ENCODE peak calls at places on chromosomes 3 and 15, in five cellular contexts. J, D, V, Y and L are unnamed samples.

GRCh38 chr3:48215466-48215865 is 7.8 kb upstream of the CAMP start:
- DNase-seq in J (peak), D (no peak), V (peak), Y (peak), L (peak)

GRCh38 chr15:25169318-25169717 is 214.5 kb downstream of the SNRPN start:
- DNase-seq in J (peak), D (peak), V (peak), Y (no peak), L (peak)

GRCh38 chr15:70121656-70122297 is 24.1 kb upstream of the TLE3 start:
- DNase-seq in J (peak), D (no peak), V (peak), Y (peak), L (no peak)

GRCh38 chr3:14224895-14225294 is 46.3 kb downstream of the LSM3 start:
- DNase-seq in J (no peak), D (no peak), V (no peak), Y (no peak), L (no peak)

GRCh38 chr15:59392299-59392698 is 19.6 kb upstream of the MYO1E start:
- DNase-seq in J (no peak), D (peak), V (no peak), Y (no peak), L (no peak)

GRCh38 chr3:79367803-79368202 is 400.0 kb downstream of the ROBO1 start:
- DNase-seq in J (no peak), D (no peak), V (no peak), Y (no peak), L (no peak)

GRCh38 chr15:62870216-62870615 is 172.3 kb upstream of the TPM1 start:
- DNase-seq in J (no peak), D (no peak), V (no peak), Y (no peak), L (no peak)

GRCh38 chr3:150697646-150698045 is 6.1 kb downstream of the ERICH6 start:
- DNase-seq in J (no peak), D (no peak), V (no peak), Y (no peak), L (no peak)

GRCh38 chr3:104032283-104032682 is 1334.4 kb upstream of the ALCAM start:
- DNase-seq in J (no peak), D (no peak), V (no peak), Y (no peak), L (no peak)

GRCh38 chr3:31140470-31140869 is 246.0 kb upstream of the GADL1 start:
- DNase-seq in J (no peak), D (no peak), V (no peak), Y (no peak), L (no peak)

GRCh38 chr15:67133738-67134576 is 68.6 kb downstream of the SMAD3 start:
- DNase-seq in J (peak), D (no peak), V (no peak), Y (peak), L (no peak)

GRCh38 chr15:98785796-98786581 is 137.7 kb downstream of the IGF1R start:
- DNase-seq in J (no peak), D (no peak), V (peak), Y (peak), L (no peak)

GRCh38 chr3:134201201-134202130 is 49.2 kb downstream of the RYK start:
- DNase-seq in J (no peak), D (no peak), V (no peak), Y (no peak), L (no peak)

GRCh38 chr3:105764378-105765376 is 104.1 kb downstream of the CBLB start:
- DNase-seq in J (no peak), D (no peak), V (no peak), Y (no peak), L (no peak)

GRCh38 chr3:179321585-179322322 is 1.1 kb upstream of the ZNF639 start:
- DNase-seq in J (no peak), D (no peak), V (no peak), Y (peak), L (no peak)

GRCh38 chr15:52790166-52790708 is at the start of gene ONECUT1:
- DNase-seq in J (no peak), D (peak), V (peak), Y (peak), L (no peak)

GRCh38 chr3:42663581-42664442 is 10.3 kb downstream of the ZBTB47 start:
- DNase-seq in J (peak), D (peak), V (no peak), Y (no peak), L (peak)

GRCh38 chr3:67037615-67038014 is 39.5 kb downstream of the KBTBD8 start:
- DNase-seq in J (no peak), D (no peak), V (no peak), Y (no peak), L (no peak)

GRCh38 chr3:64216706-64217105 is 8.6 kb downstream of the PRICKLE2 start:
- DNase-seq in J (no peak), D (no peak), V (no peak), Y (no peak), L (no peak)

GRCh38 chr15:38398134-38398533 is 55.8 kb upstream of the FAM98B start:
- DNase-seq in J (peak), D (no peak), V (no peak), Y (peak), L (no peak)

GRCh38 chr3:184349563-184350470 is 11.6 kb downstream of the CLCN2 start:
- DNase-seq in J (no peak), D (no peak), V (no peak), Y (no peak), L (no peak)

GRCh38 chr3:102142379-102143058 is 292.3 kb upstream of the ZPLD1 start:
- DNase-seq in J (no peak), D (no peak), V (no peak), Y (no peak), L (no peak)

GRCh38 chr15:64163662-64164362 is 990 bp upstream of the PPIB start:
- DNase-seq in J (no peak), D (no peak), V (peak), Y (no peak), L (no peak)

GRCh38 chr15:68749365-68750141 is 71.1 kb downstream of the ANP32A start:
- DNase-seq in J (no peak), D (no peak), V (no peak), Y (no peak), L (no peak)

GRCh38 chr3:16207031-16207430 is 32.6 kb downstream of the GALNT15 start:
- DNase-seq in J (no peak), D (no peak), V (no peak), Y (no peak), L (no peak)

GRCh38 chr15:74173545-74174215 is at the start of gene ISLR:
- DNase-seq in J (peak), D (peak), V (no peak), Y (peak), L (peak)

GRCh38 chr3:179811321-179812095 is 158.7 kb downstream of the USP13 start:
- DNase-seq in J (no peak), D (no peak), V (peak), Y (peak), L (no peak)

GRCh38 chr3:16085884-16086608 is 88.4 kb upstream of the GALNT15 start:
- DNase-seq in J (peak), D (no peak), V (no peak), Y (no peak), L (no peak)

GRCh38 chr15:85757073-85757938 is 37.4 kb downstream of the KLHL25 start:
- DNase-seq in J (peak), D (peak), V (no peak), Y (no peak), L (no peak)
- TF ChIP-seq POLR2A in J (no peak), D (no peak), V (no peak), Y (no peak), L (no peak)

GRCh38 chr3:10772230-10773161 is 43.5 kb upstream of the SLC6A11 start:
- DNase-seq in J (no peak), D (peak), V (no peak), Y (no peak), L (peak)
- TF ChIP-seq CTCF in J (no peak), D (no peak), V (no peak), Y (no peak), L (no peak)

DNA sequence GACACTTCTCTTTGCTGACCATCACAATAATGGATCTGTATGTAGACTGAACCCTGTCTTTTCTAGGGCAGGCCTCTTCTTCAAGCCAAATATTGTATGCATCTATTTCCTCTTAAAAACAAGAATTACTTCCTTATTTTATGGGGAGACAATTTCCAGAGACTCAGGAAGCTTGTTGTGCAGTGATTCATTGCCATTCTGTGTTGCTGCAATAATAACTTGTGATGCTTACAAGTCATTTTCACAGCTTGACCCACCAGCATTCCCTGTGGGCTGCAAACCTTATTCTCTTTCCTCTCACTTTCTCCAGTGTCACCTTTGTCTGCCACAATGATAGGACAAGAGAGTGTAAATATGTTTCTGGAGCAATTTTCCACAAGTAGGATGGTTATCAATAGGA is 276.7 kb upstream of the SGO1 start:
- DNase-seq in J (no peak), D (no peak), V (no peak), Y (no peak), L (no peak)
- TF ChIP-seq POLR2AphosphoS5 in J (no peak), D (no peak), V (no peak), Y (no peak), L (no peak)

GRCh38 chr3:126476166-126476975 is 680 bp upstream of the ZXDC start:
- DNase-seq in J (no peak), D (peak), V (peak), Y (no peak), L (no peak)
- TF ChIP-seq POLR2A in J (peak), D (peak), V (peak), Y (peak), L (no peak)

GRCh38 chr15:79006071-79006470 is 61.2 kb upstream of the CTSH start:
- DNase-seq in J (no peak), D (no peak), V (no peak), Y (no peak), L (no peak)

GRCh38 chr15:79003301-79003700 is 58.5 kb upstream of the CTSH start:
- DNase-seq in J (no peak), D (no peak), V (no peak), Y (no peak), L (no peak)

GRCh38 chr15:79003896-79004295 is 59.0 kb upstream of the CTSH start:
- DNase-seq in J (no peak), D (no peak), V (no peak), Y (no peak), L (no peak)

GRCh38 chr15:79004336-79004735 is 59.5 kb upstream of the CTSH start:
- DNase-seq in J (no peak), D (no peak), V (no peak), Y (peak), L (no peak)

GRCh38 chr15:79002631-79003030 is 57.8 kb upstream of the CTSH start:
- DNase-seq in J (no peak), D (no peak), V (no peak), Y (no peak), L (no peak)
- TF ChIP-seq CTCF in J (no peak), D (no peak), V (no peak), Y (no peak), L (no peak)

GRCh38 chr3:51966941-51967383 is 292 bp downstream of the PCBP4 start:
- DNase-seq in J (no peak), D (no peak), V (no peak), Y (no peak), L (no peak)

GRCh38 chr3:51967384-51968174 is at the start of gene PCBP4:
- DNase-seq in J (peak), D (no peak), V (peak), Y (peak), L (no peak)

GRCh38 chr3:51968883-51969674 is 1.8 kb upstream of the PCBP4 start:
- DNase-seq in J (no peak), D (no peak), V (no peak), Y (no peak), L (no peak)

GRCh38 chr3:51969841-51970240 is 2.6 kb upstream of the PCBP4 start:
- DNase-seq in J (no peak), D (no peak), V (no peak), Y (no peak), L (no peak)

DNA sequence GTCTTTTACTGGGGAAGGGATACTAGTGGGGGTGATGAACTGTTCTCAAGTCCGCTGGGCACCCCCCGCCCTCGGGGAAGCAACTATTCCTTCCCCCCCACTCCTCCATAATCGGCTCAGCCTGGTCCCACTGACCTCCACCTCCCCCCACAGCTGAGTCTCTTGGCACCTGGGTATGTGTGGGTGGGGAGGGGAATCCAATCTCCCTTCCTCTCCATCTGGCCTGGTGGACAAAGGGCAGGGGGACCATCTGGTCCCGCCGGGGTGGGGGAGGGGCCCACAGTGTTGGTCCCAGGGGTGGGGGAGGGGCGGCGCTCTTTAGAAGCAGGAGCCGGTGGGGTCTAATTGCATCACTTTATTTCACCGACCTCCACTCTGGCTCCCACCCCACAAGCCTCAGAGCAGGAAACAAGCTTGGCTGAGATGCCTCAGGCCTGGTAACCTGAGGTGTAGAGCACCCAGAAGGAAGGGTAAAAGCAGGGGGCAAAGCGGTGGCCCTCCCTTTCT is 974 bp upstream of the PCBP4 start:
- DNase-seq in J (no peak), D (no peak), V (no peak), Y (no peak), L (no peak)
- TF ChIP-seq POLR2AphosphoS5 in J (no peak), D (no peak), V (no peak), Y (no peak), L (no peak)

GRCh38 chr15:89813381-89814111 is 1.1 kb downstream of the ANPEP start:
- DNase-seq in J (no peak), D (no peak), V (no peak), Y (no peak), L (no peak)
- TF ChIP-seq POLR2A in J (no peak), D (no peak), V (no peak), Y (no peak), L (no peak)

DNA sequence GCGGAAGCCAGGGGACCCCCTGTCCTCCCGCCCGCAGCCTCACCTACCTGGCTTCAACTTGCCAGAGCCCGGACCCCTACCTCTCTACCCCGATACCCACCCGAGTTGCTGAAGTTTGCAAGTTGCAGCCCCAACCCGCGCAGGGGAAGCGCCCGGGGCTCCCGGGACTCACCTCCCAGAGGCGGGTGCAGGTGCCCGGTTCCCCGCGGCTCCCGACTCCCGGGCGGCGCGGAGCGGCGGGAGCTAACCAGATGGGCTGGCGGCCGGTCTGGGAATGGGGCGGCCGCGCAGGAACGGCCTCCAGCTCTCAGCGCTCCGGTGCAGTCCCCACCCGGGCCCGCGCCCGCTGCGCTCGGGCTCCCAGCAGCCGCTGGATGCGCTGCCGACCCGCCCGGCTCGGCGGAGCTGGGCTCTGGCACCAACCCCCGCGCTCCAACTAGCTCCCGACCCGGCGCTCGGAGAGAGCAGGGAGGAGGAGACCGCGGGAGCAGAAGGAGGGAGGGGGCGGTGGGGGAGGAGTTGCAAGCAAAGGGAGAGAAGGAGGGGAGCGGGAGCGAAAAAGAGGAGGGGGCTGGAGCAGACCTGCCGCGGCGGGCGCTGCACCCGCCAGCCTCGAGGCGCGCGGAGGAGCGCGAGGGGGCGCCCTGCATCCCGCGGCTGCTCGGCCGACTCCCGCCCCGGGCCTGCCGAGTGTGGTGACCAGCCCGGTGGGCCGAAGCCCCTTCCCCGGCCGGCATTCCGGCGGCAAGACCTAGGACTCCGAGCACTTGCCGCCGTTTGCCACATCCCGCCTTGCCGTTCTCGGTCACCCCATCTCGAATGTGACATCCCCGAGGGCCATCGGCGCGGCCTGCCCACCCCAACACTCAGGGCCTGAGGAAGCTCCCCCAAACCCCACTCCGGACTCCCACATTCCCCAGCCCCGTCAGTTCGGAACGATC is at the start of gene SEMA5B:
- DNase-seq in J (no peak), D (peak), V (peak), Y (peak), L (no peak)
- TF ChIP-seq CTCF in J (no peak), D (peak), V (no peak), Y (peak), L (no peak)

DNA sequence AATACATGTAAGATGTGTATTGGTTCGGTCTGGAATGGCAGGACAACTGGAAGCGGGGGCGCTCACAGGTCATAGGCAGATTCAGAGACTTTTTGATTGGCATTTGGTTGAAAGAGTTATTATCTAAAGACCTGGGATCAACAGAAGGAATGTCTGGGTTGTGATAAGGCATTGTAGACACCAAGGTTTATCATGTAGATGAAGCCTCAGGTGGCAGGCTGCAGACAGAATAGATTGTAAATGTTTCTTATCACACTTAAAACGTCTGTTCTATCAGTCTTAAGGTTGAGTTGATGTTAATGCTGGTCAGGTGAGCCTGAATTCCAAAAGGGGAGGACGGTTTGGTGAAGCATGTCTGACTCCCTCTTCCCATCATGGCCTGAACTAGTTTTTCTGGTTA is 295.9 kb upstream of the PROK2 start:
- DNase-seq in J (no peak), D (no peak), V (no peak), Y (no peak), L (no peak)
- TF ChIP-seq POLR2AphosphoS5 in J (no peak), D (no peak), V (no peak), Y (no peak), L (no peak)